ENCODE peak calls at places on chromosomes 5 and 9, in ten cellular contexts. K is prostate gland, F is IMR-90, L is breast epithelium, J is gastrocnemius medialis, I is ovary, M is esophagus squamous epithelium, B is stomach, S is A549, C is uterus. W is an unnamed sample.

GRCh38 chr5:131289738-131290137 is 25.9 kb downstream of the CDC42SE2 start:
- DNase-seq in K (no peak), F (no peak), L (no peak), J (no peak), I (no peak), M (no peak), B (no peak), S (no peak), C (no peak), W (no peak)

GRCh38 chr9:130570200-130570599 is 9.2 kb upstream of the FUBP3 start:
- DNase-seq in K (no peak), F (peak; percentile 51), L (no peak), J (no peak), I (no peak), M (no peak), B (no peak), S (no peak), C (no peak), W (no peak)

GRCh38 chr5:2376486-2376885 is 375.0 kb downstream of the IRX2 start:
- DNase-seq in K (no peak), F (no peak), L (no peak), J (no peak), I (no peak), M (no peak), B (no peak), S (no peak), C (no peak), W (no peak)

GRCh38 chr5:83281658-83282057 is 189.9 kb upstream of the VCAN start:
- DNase-seq in K (no peak), F (peak; percentile 35), L (no peak), J (no peak), I (no peak), M (no peak), B (no peak), S (no peak), C (no peak), W (no peak)

GRCh38 chr5:2391566-2391965 is 359.9 kb downstream of the IRX2 start:
- DNase-seq in K (no peak), F (no peak), L (no peak), J (no peak), I (no peak), M (no peak), B (no peak), S (no peak), C (no peak), W (no peak)

GRCh38 chr9:127013597-127013996 is 99.0 kb downstream of the RALGPS1 start:
- DNase-seq in K (no peak), F (no peak), L (no peak), J (no peak), I (no peak), M (no peak), B (no peak), S (no peak), C (no peak), W (no peak)

GRCh38 chr5:87784869-87785268 is 372.1 kb upstream of the CCNH start:
- DNase-seq in K (no peak), F (no peak), L (no peak), J (no peak), I (no peak), M (no peak), B (no peak), S (no peak), C (no peak), W (no peak)

GRCh38 chr5:138274189-138274853 is at the start of gene GFRA3:
- DNase-seq in K (no peak), F (no peak), L (no peak), J (no peak), I (peak; percentile 39), M (no peak), B (no peak), S (no peak), C (no peak), W (no peak)

GRCh38 chr5:141966963-141967333 is 2.0 kb upstream of the RNF14 start:
- DNase-seq in K (no peak), F (no peak), L (no peak), J (no peak), I (no peak), M (no peak), B (no peak), S (no peak), C (no peak), W (no peak)

GRCh38 chr5:77629553-77630245 is 8.8 kb downstream of the OTP start:
- DNase-seq in K (no peak), F (no peak), L (no peak), J (no peak), I (no peak), M (no peak), B (no peak), S (no peak), C (no peak), W (no peak)

GRCh38 chr5:139820130-139820529 is 24.5 kb downstream of the PSD2 start:
- DNase-seq in K (no peak), F (no peak), L (no peak), J (no peak), I (peak; percentile 13), M (no peak), B (no peak), S (no peak), C (no peak), W (no peak)

GRCh38 chr5:963673-964531 is 44.7 kb upstream of the NKD2 start:
- DNase-seq in K (no peak), F (peak; percentile 88), L (no peak), J (no peak), I (no peak), M (no peak), B (no peak), S (no peak), C (no peak), W (no peak)

GRCh38 chr9:95109456-95109855 is 208.1 kb downstream of the FANCC start:
- DNase-seq in K (no peak), F (no peak), L (no peak), J (no peak), I (no peak), M (no peak), B (no peak), S (no peak), C (no peak), W (peak; percentile 33)

GRCh38 chr5:14167211-14167845 is 24.2 kb downstream of the TRIO start:
- DNase-seq in K (no peak), F (peak; percentile 70), L (no peak), J (no peak), I (no peak), M (no peak), B (no peak), S (no peak), C (no peak), W (no peak)

GRCh38 chr5:4086081-4086480 is 490.4 kb downstream of the IRX1 start:
- DNase-seq in K (no peak), F (no peak), L (no peak), J (no peak), I (no peak), M (no peak), B (no peak), S (no peak), C (no peak), W (no peak)

GRCh38 chr9:642014-642413 is 199.5 kb upstream of the DMRT1 start:
- DNase-seq in K (no peak), F (no peak), L (no peak), J (no peak), I (no peak), M (no peak), B (no peak), S (no peak), C (no peak), W (no peak)

GRCh38 chr5:33588654-33589372 is 148.0 kb downstream of the TARS1 start:
- DNase-seq in K (no peak), F (no peak), L (no peak), J (no peak), I (no peak), M (no peak), B (peak; percentile 37), S (peak; percentile 21), C (no peak), W (no peak)

GRCh38 chr9:109705515-109705914 is 74.5 kb upstream of the PALM2AKAP2 start:
- DNase-seq in K (no peak), F (peak; percentile 69), L (no peak), J (no peak), I (no peak), M (no peak), B (no peak), S (no peak), C (no peak), W (no peak)
- TF ChIP-seq CTCF in K (no peak), F (no peak), L (no peak), J (no peak), I (no peak), M (no peak), B (no peak), S (no peak), C (no peak), W (no peak)

GRCh38 chr5:57495285-57495684 is 12.7 kb upstream of the ACTBL2 start:
- DNase-seq in K (no peak), F (no peak), L (no peak), J (no peak), I (no peak), M (no peak), B (no peak), S (no peak), C (no peak), W (no peak)
- H3K27ac ChIP-seq in K (no peak overlapping the region), F (peak overlapping the region; percentile 85), L (peak overlapping the region; percentile 56), J (no peak overlapping the region), I (no peak overlapping the region), M (no peak overlapping the region), B (peak overlapping the region; percentile 25), S (peak overlapping the region; percentile 74), C (no peak overlapping the region), W (peak overlapping the region; percentile 42)

GRCh38 chr5:96384353-96384752 is 48.7 kb downstream of the PCSK1 start:
- DNase-seq in K (no peak), F (peak; percentile 67), L (peak; percentile 40), J (peak; percentile 73), I (no peak), M (no peak), B (no peak), S (peak; percentile 35), C (no peak), W (no peak)
- TF ChIP-seq POLR2A in K (no peak), F (no peak), L (no peak), J (no peak), I (no peak), M (no peak), B (no peak), S (no peak), C (no peak), W (no peak)

GRCh38 chr5:10653751-10654400 is 90.0 kb downstream of the ANKRD33B start:
- DNase-seq in K (no peak), F (no peak), L (no peak), J (no peak), I (no peak), M (no peak), B (peak; percentile 20), S (no peak), C (no peak), W (no peak)

GRCh38 chr5:10653033-10653432 is 89.2 kb downstream of the ANKRD33B start:
- DNase-seq in K (no peak), F (peak; percentile 35), L (no peak), J (peak; percentile 29), I (no peak), M (no peak), B (no peak), S (no peak), C (no peak), W (peak; percentile 70)

GRCh38 chr5:10655686-10656075 is 91.8 kb downstream of the ANKRD33B start:
- DNase-seq in K (no peak), F (no peak), L (no peak), J (no peak), I (no peak), M (no peak), B (peak; percentile 9), S (no peak), C (no peak), W (peak; percentile 56)

GRCh38 chr5:10655041-10655685 is 91.3 kb downstream of the ANKRD33B start:
- DNase-seq in K (no peak), F (no peak), L (no peak), J (no peak), I (no peak), M (no peak), B (peak; percentile 24), S (no peak), C (no peak), W (no peak)

GRCh38 chr5:10654566-10654965 is 90.7 kb downstream of the ANKRD33B start:
- DNase-seq in K (no peak), F (no peak), L (no peak), J (no peak), I (no peak), M (no peak), B (peak; percentile 11), S (no peak), C (no peak), W (no peak)
- TF ChIP-seq CTCF in K (no peak), F (no peak), L (no peak), J (no peak), I (no peak), M (no peak), B (no peak), S (no peak), C (no peak), W (no peak)

W was measured in suprapubic skin.